ENCODE peak calls at places on chromosomes 6 and 20, in seven cellular contexts. Y is hepatocyte; K is A172; M is activated B cell treated with CpG ODN at 0.5 μM for 24 hours; R is endothelial cell; V is Calu3; N is effector memory CD8-positive, alpha-beta T cell. Z is an unnamed sample.

GRCh38 chr6:39100358-39100757 is 14.6 kb downstream of the SAYSD1 start:
- DNase-seq in Y (no peak), K (no peak), M (no peak), R (no peak), V (no peak), N (no peak), Z (no peak)

GRCh38 chr6:148502083-148502772 is 159.6 kb downstream of the SASH1 start:
- DNase-seq in Y (no peak), K (no peak), M (no peak), R (no peak), V (no peak), N (no peak), Z (no peak)

GRCh38 chr6:105135907-105136432 is 43.8 kb downstream of the POPDC3 start:
- DNase-seq in Y (no peak), K (no peak), M (no peak), R (no peak), V (no peak), N (no peak), Z (peak)

GRCh38 chr6:53752440-53752839 is 42.4 kb upstream of the LRRC1 start:
- DNase-seq in Y (no peak), K (no peak), M (no peak), R (no peak), V (no peak), N (no peak), Z (no peak)

GRCh38 chr6:50822078-50822476 is 3.4 kb downstream of the TFAP2B start:
- DNase-seq in Y (no peak), K (no peak), M (no peak), R (no peak), V (no peak), N (no peak), Z (no peak)

GRCh38 chr6:113734886-113735481 is 122.2 kb upstream of the MARCKS start:
- DNase-seq in Y (no peak), K (peak), M (no peak), R (no peak), V (no peak), N (no peak), Z (no peak)

GRCh38 chr6:21987501-21987957 is 309.3 kb downstream of the PRL start:
- DNase-seq in Y (peak), K (peak), M (no peak), R (peak), V (peak), N (no peak), Z (peak)

GRCh38 chr20:59043698-59044097 is 1.1 kb upstream of the PRELID3B start:
- DNase-seq in Y (no peak), K (no peak), M (no peak), R (no peak), V (no peak), N (no peak), Z (no peak)

GRCh38 chr6:151370509-151371078 is 20.8 kb downstream of the ZBTB2 start:
- DNase-seq in Y (no peak), K (no peak), M (no peak), R (no peak), V (no peak), N (no peak), Z (peak)

GRCh38 chr6:32965901-32966300 is 2.5 kb upstream of the BRD2 start:
- DNase-seq in Y (no peak), K (no peak), M (no peak), R (no peak), V (no peak), N (no peak), Z (peak)